ENCODE peak calls at places on chromosomes 12 and 14, in six cellular contexts. K, Z, P, R, U and Y are unnamed samples.

GRCh38 chr14:55926007-55926406 is 192.2 kb upstream of the PELI2 start:
- DNase-seq in K (no peak), Z (no peak), P (no peak), R (no peak), U (no peak), Y (no peak)

GRCh38 chr14:69501362-69501964 is 16.9 kb downstream of the PLEKHD1 start:
- DNase-seq in K (no peak), Z (peak), P (no peak), R (no peak), U (peak), Y (no peak)

GRCh38 chr14:91032250-91032649 is 28.2 kb downstream of the RPS6KA5 start:
- DNase-seq in K (no peak), Z (no peak), P (no peak), R (no peak), U (no peak), Y (no peak)

GRCh38 chr14:26554069-26554772 is 43.6 kb downstream of the NOVA1 start:
- DNase-seq in K (no peak), Z (no peak), P (no peak), R (no peak), U (no peak), Y (no peak)

GRCh38 chr12:1595026-1595561 is 713 bp upstream of the FBXL14 start:
- DNase-seq in K (peak), Z (no peak), P (peak), R (no peak), U (no peak), Y (no peak)

GRCh38 chr12:23415180-23415579 is 534.3 kb downstream of the SOX5 start:
- DNase-seq in K (no peak), Z (no peak), P (no peak), R (no peak), U (no peak), Y (no peak)

GRCh38 chr12:132364348-132364902 is 35.0 kb upstream of the GALNT9 start:
- DNase-seq in K (no peak), Z (no peak), P (no peak), R (no peak), U (no peak), Y (no peak)

GRCh38 chr14:66379116-66379515 is 107.1 kb upstream of the CCDC196 start:
- DNase-seq in K (peak), Z (no peak), P (no peak), R (no peak), U (peak), Y (peak)

GRCh38 chr14:91303091-91303923 is 58.8 kb upstream of the GPR68 start:
- DNase-seq in K (peak), Z (no peak), P (peak), R (peak), U (peak), Y (no peak)

GRCh38 chr14:57732886-57733285 is 133.0 kb downstream of the SLC35F4 start:
- DNase-seq in K (no peak), Z (no peak), P (no peak), R (no peak), U (no peak), Y (no peak)

GRCh38 chr14:54840798-54841197 is 61.8 kb downstream of the GCH1 start:
- DNase-seq in K (no peak), Z (no peak), P (no peak), R (no peak), U (no peak), Y (no peak)

GRCh38 chr14:95291859-95292542 is 27.7 kb downstream of the CLMN start:
- DNase-seq in K (no peak), Z (peak), P (peak), R (peak), U (peak), Y (no peak)

GRCh38 chr12:132634411-132634990 is 15.9 kb downstream of the P2RX2 start:
- DNase-seq in K (no peak), Z (no peak), P (no peak), R (peak), U (no peak), Y (no peak)

GRCh38 chr14:95425369-95426115 is 90.9 kb downstream of the SYNE3 start:
- DNase-seq in K (no peak), Z (no peak), P (no peak), R (no peak), U (no peak), Y (no peak)

GRCh38 chr12:108090107-108090899 is 38.8 kb upstream of the WSCD2 start:
- DNase-seq in K (no peak), Z (no peak), P (no peak), R (no peak), U (no peak), Y (no peak)

GRCh38 chr14:73896521-73896920 is 9.9 kb downstream of the ZNF410 start:
- DNase-seq in K (no peak), Z (no peak), P (no peak), R (no peak), U (no peak), Y (no peak)

GRCh38 chr12:25769076-25769945 is 189.2 kb upstream of the RASSF8 start:
- DNase-seq in K (no peak), Z (no peak), P (no peak), R (no peak), U (no peak), Y (no peak)

GRCh38 chr14:95614335-95614734 is 71.9 kb upstream of the TCL1B start:
- DNase-seq in K (no peak), Z (no peak), P (peak), R (no peak), U (no peak), Y (no peak)

GRCh38 chr12:27899151-27899661 is 73.3 kb downstream of the PTHLH start:
- DNase-seq in K (no peak), Z (no peak), P (no peak), R (no peak), U (no peak), Y (no peak)

GRCh38 chr14:55434805-55435174 is 5.6 kb downstream of the TBPL2 start:
- DNase-seq in K (no peak), Z (no peak), P (no peak), R (no peak), U (no peak), Y (no peak)

GRCh38 chr12:122366685-122367475 is 55.6 kb downstream of the CLIP1 start:
- DNase-seq in K (no peak), Z (peak), P (no peak), R (no peak), U (no peak), Y (no peak)

GRCh38 chr12:95877622-95878021 is 18.9 kb downstream of the SNRPF start:
- DNase-seq in K (no peak), Z (no peak), P (no peak), R (no peak), U (no peak), Y (no peak)

GRCh38 chr14:32400480-32400879 is 71.4 kb downstream of the AKAP6 start:
- DNase-seq in K (no peak), Z (no peak), P (no peak), R (no peak), U (no peak), Y (no peak)

GRCh38 chr12:63961048-63961447 is 116.5 kb downstream of the SRGAP1 start:
- DNase-seq in K (no peak), Z (no peak), P (no peak), R (no peak), U (no peak), Y (no peak)

GRCh38 chr12:26158078-26158764 is 33.4 kb upstream of the BHLHE41 start:
- DNase-seq in K (no peak), Z (no peak), P (peak), R (no peak), U (no peak), Y (no peak)

GRCh38 chr12:68483592-68484373 is 126.9 kb upstream of the RAP1B start:
- DNase-seq in K (no peak), Z (no peak), P (no peak), R (no peak), U (no peak), Y (no peak)

GRCh38 chr12:109097140-109097434 is 310 bp upstream of the UNG start:
- DNase-seq in K (no peak), Z (no peak), P (no peak), R (no peak), U (no peak), Y (no peak)

GRCh38 chr14:105484069-105484996 is 2.4 kb upstream of the CRIP1 start:
- DNase-seq in K (peak), Z (no peak), P (no peak), R (peak), U (peak), Y (no peak)
- H3K27ac ChIP-seq in K (no peak), Z (peak), P (no peak), R (peak), U (peak), Y (peak)

GRCh38 chr12:75891072-75891471 is 140.5 kb downstream of the PHLDA1 start:
- DNase-seq in K (no peak), Z (no peak), P (no peak), R (no peak), U (no peak), Y (no peak)

GRCh38 chr12:75890141-75890540 is 141.4 kb downstream of the PHLDA1 start:
- DNase-seq in K (no peak), Z (no peak), P (no peak), R (no peak), U (no peak), Y (no peak)

GRCh38 chr12:75892779-75893408 is 138.7 kb downstream of the PHLDA1 start:
- DNase-seq in K (no peak), Z (no peak), P (no peak), R (no peak), U (no peak), Y (no peak)

GRCh38 chr12:75889214-75889613 is 142.4 kb downstream of the PHLDA1 start:
- DNase-seq in K (peak), Z (no peak), P (no peak), R (no peak), U (no peak), Y (no peak)

DNA sequence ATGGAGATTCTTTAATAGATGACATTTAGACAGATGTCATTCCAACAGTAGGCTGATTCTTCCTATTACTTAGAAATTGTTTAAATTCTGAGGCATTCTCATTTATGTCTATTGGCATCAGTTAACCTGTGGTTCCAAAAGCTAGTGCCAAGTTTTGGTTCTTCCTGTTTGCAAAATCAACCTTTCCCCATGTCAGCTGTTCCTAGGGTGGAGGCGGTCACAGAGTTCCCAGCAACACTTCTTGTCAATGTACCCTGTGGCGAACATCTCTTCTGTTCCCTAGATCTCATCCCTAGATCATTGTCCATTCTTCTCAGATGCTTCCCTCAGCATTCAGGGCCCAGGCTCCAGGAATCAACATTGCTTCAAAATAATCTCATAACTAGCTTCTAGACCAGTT is 140.9 kb downstream of the PHLDA1 start:
- DNase-seq in K (no peak), Z (no peak), P (no peak), R (no peak), U (no peak), Y (no peak)
- H3K27ac ChIP-seq in K (no peak), Z (no peak), P (no peak), R (no peak), U (no peak), Y (no peak)

DNA sequence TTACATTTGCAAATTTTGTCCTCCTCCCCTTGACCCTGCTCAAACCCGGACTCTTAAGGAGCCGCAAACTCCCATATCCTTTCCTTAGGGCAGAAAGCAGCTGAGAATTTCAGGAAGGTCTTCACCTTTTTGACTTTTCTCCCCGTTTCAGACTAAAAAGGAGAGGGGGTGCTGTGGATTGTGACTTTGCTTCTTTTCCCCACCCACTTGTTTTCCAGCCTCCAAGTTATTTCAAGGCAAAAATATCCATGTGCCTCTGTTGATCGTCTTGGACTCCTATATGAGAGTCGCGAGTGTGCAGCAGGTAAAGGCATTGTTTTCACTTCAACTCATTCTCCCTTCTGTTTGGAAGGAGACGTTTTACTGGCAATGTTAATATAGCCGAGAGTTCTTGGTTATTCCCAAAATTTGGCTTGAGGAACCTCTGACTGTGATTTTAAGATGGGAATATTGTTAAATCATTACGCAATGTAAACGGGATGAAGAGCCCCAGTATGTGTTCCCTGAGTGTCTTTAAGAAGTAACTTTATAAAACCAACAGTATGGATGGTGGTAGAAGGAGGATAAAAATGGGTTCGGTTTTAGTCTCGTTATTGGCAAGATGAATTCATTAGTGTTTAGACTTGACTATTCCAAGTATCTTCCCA is 663 bp downstream of the LRRK2 start:
- DNase-seq in K (no peak), Z (no peak), P (no peak), R (no peak), U (no peak), Y (no peak)
- H3K27ac ChIP-seq in K (no peak), Z (peak), P (peak), R (peak), U (peak), Y (peak)

DNA sequence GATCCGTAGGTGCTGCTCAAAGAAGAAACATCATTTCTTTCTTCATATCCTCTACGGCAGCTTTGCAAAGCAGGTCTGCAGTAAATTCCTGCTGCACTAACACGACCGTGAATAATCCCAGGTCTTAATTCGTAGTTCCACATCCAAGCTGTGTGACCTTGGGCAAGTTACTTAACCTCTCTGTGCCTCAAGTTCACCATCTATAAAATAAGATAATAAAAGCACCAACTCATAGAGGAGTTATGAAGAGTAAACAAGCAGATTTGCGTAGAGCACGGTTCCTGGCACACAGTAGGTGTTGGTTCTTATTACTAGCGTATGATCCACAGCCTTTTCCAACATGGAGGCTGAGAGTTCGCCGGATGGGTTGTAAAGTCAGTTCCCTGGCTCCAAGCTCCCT is 3.6 kb downstream of the NCOR2 start:
- DNase-seq in K (no peak), Z (no peak), P (no peak), R (no peak), U (no peak), Y (no peak)
- H3K27ac ChIP-seq in K (no peak), Z (no peak), P (no peak), R (no peak), U (no peak), Y (peak)

GRCh38 chr12:50913224-50913623 is 39.1 kb upstream of the HIGD1C start:
- DNase-seq in K (no peak), Z (no peak), P (no peak), R (no peak), U (no peak), Y (no peak)
- H3K27ac ChIP-seq in K (no peak), Z (no peak), P (no peak), R (no peak), U (no peak), Y (no peak)

GRCh38 chr14:99200654-99201005 is 71.4 kb downstream of the BCL11B start:
- DNase-seq in K (no peak), Z (no peak), P (no peak), R (no peak), U (no peak), Y (no peak)
- H3K27ac ChIP-seq in K (no peak), Z (no peak), P (no peak), R (no peak), U (no peak), Y (no peak)